ENCODE peak calls at places on chromosome 9, in ten cellular contexts. One of them, this sample, is unnamed.

GRCh38 chr9:68949271-68950000 is 64.5 kb downstream of the PRKACG start:
- DNase-seq in activated CD4-positive, alpha-beta T cell treated with anti-CD3 and anti-CD28 coated beads, Interleukin-2, amount 10 ng/mL, durations not matched to agents 7 days and 5 days: peak
- DNase-seq in amygdala: no peak
- DNase-seq in NCI-H1417: peak
- DNase-seq in HT1080: peak
- DNase-seq in naive B cell: peak
- DNase-seq in caudate nucleus: no peak
- DNase-seq in stimulated activated CD4-positive, alpha-beta T cell treated with anti-CD3 and anti-CD28 coated beads, Interleukin-15, amount 100 ng/mL, for 48 hours: peak
- DNase-seq in HTR-8/SVneo: no peak
- DNase-seq in HEK293T: no peak
- DNase-seq in this sample: peak

GRCh38 chr9:27126682-27127081 is 17.7 kb downstream of the TEK start:
- DNase-seq in activated CD4-positive, alpha-beta T cell treated with anti-CD3 and anti-CD28 coated beads, Interleukin-2, amount 10 ng/mL, durations not matched to agents 7 days and 5 days: no peak
- DNase-seq in amygdala: no peak
- DNase-seq in NCI-H1417: no peak
- DNase-seq in HT1080: no peak
- DNase-seq in naive B cell: no peak
- DNase-seq in caudate nucleus: no peak
- DNase-seq in stimulated activated CD4-positive, alpha-beta T cell treated with anti-CD3 and anti-CD28 coated beads, Interleukin-15, amount 100 ng/mL, for 48 hours: no peak
- DNase-seq in HTR-8/SVneo: no peak
- DNase-seq in HEK293T: no peak
- DNase-seq in this sample: no peak

GRCh38 chr9:115118471-115119156 is 657 bp upstream of the TNC start:
- DNase-seq in activated CD4-positive, alpha-beta T cell treated with anti-CD3 and anti-CD28 coated beads, Interleukin-2, amount 10 ng/mL, durations not matched to agents 7 days and 5 days: no peak
- DNase-seq in amygdala: peak
- DNase-seq in NCI-H1417: peak
- DNase-seq in HT1080: peak
- DNase-seq in naive B cell: no peak
- DNase-seq in caudate nucleus: no peak
- DNase-seq in stimulated activated CD4-positive, alpha-beta T cell treated with anti-CD3 and anti-CD28 coated beads, Interleukin-15, amount 100 ng/mL, for 48 hours: no peak
- DNase-seq in HTR-8/SVneo: peak
- DNase-seq in HEK293T: peak
- DNase-seq in this sample: peak

GRCh38 chr9:111501648-111502047 is 17.5 kb upstream of the ECPAS start:
- DNase-seq in activated CD4-positive, alpha-beta T cell treated with anti-CD3 and anti-CD28 coated beads, Interleukin-2, amount 10 ng/mL, durations not matched to agents 7 days and 5 days: no peak
- DNase-seq in amygdala: no peak
- DNase-seq in NCI-H1417: no peak
- DNase-seq in HT1080: no peak
- DNase-seq in naive B cell: no peak
- DNase-seq in caudate nucleus: no peak
- DNase-seq in stimulated activated CD4-positive, alpha-beta T cell treated with anti-CD3 and anti-CD28 coated beads, Interleukin-15, amount 100 ng/mL, for 48 hours: no peak
- DNase-seq in HTR-8/SVneo: no peak
- DNase-seq in HEK293T: no peak
- DNase-seq in this sample: no peak

GRCh38 chr9:124006448-124007156 is 5.0 kb upstream of the LHX2 start:
- DNase-seq in activated CD4-positive, alpha-beta T cell treated with anti-CD3 and anti-CD28 coated beads, Interleukin-2, amount 10 ng/mL, durations not matched to agents 7 days and 5 days: no peak
- DNase-seq in amygdala: peak
- DNase-seq in NCI-H1417: no peak
- DNase-seq in HT1080: no peak
- DNase-seq in naive B cell: no peak
- DNase-seq in caudate nucleus: no peak
- DNase-seq in stimulated activated CD4-positive, alpha-beta T cell treated with anti-CD3 and anti-CD28 coated beads, Interleukin-15, amount 100 ng/mL, for 48 hours: no peak
- DNase-seq in HTR-8/SVneo: no peak
- DNase-seq in HEK293T: no peak
- DNase-seq in this sample: no peak

GRCh38 chr9:84990416-84990815 is 320.9 kb downstream of the NTRK2 start:
- DNase-seq in activated CD4-positive, alpha-beta T cell treated with anti-CD3 and anti-CD28 coated beads, Interleukin-2, amount 10 ng/mL, durations not matched to agents 7 days and 5 days: no peak
- DNase-seq in amygdala: peak
- DNase-seq in NCI-H1417: no peak
- DNase-seq in HT1080: peak
- DNase-seq in naive B cell: no peak
- DNase-seq in caudate nucleus: peak
- DNase-seq in stimulated activated CD4-positive, alpha-beta T cell treated with anti-CD3 and anti-CD28 coated beads, Interleukin-15, amount 100 ng/mL, for 48 hours: no peak
- DNase-seq in HTR-8/SVneo: no peak
- DNase-seq in HEK293T: no peak
- DNase-seq in this sample: no peak

GRCh38 chr9:136084191-136084944 is 10.7 kb downstream of the NACC2 start:
- DNase-seq in activated CD4-positive, alpha-beta T cell treated with anti-CD3 and anti-CD28 coated beads, Interleukin-2, amount 10 ng/mL, durations not matched to agents 7 days and 5 days: no peak
- DNase-seq in amygdala: no peak
- DNase-seq in NCI-H1417: no peak
- DNase-seq in HT1080: no peak
- DNase-seq in naive B cell: no peak
- DNase-seq in caudate nucleus: no peak
- DNase-seq in stimulated activated CD4-positive, alpha-beta T cell treated with anti-CD3 and anti-CD28 coated beads, Interleukin-15, amount 100 ng/mL, for 48 hours: no peak
- DNase-seq in HTR-8/SVneo: no peak
- DNase-seq in HEK293T: no peak
- DNase-seq in this sample: no peak

GRCh38 chr9:134067904-134068741 is at the start of gene BRD3:
- DNase-seq in activated CD4-positive, alpha-beta T cell treated with anti-CD3 and anti-CD28 coated beads, Interleukin-2, amount 10 ng/mL, durations not matched to agents 7 days and 5 days: peak
- DNase-seq in amygdala: peak
- DNase-seq in NCI-H1417: peak
- DNase-seq in HT1080: peak
- DNase-seq in naive B cell: peak
- DNase-seq in caudate nucleus: peak
- DNase-seq in stimulated activated CD4-positive, alpha-beta T cell treated with anti-CD3 and anti-CD28 coated beads, Interleukin-15, amount 100 ng/mL, for 48 hours: peak
- DNase-seq in HTR-8/SVneo: peak
- DNase-seq in HEK293T: peak
- DNase-seq in this sample: peak

GRCh38 chr9:87827341-87827740 is 55.3 kb upstream of the SPATA31E1 start:
- DNase-seq in activated CD4-positive, alpha-beta T cell treated with anti-CD3 and anti-CD28 coated beads, Interleukin-2, amount 10 ng/mL, durations not matched to agents 7 days and 5 days: no peak
- DNase-seq in amygdala: no peak
- DNase-seq in NCI-H1417: no peak
- DNase-seq in HT1080: no peak
- DNase-seq in naive B cell: no peak
- DNase-seq in caudate nucleus: no peak
- DNase-seq in stimulated activated CD4-positive, alpha-beta T cell treated with anti-CD3 and anti-CD28 coated beads, Interleukin-15, amount 100 ng/mL, for 48 hours: no peak
- DNase-seq in HTR-8/SVneo: no peak
- DNase-seq in HEK293T: no peak
- DNase-seq in this sample: no peak

GRCh38 chr9:95516736-95517558 is at the start of gene PTCH1:
- DNase-seq in activated CD4-positive, alpha-beta T cell treated with anti-CD3 and anti-CD28 coated beads, Interleukin-2, amount 10 ng/mL, durations not matched to agents 7 days and 5 days: no peak
- DNase-seq in amygdala: peak
- DNase-seq in NCI-H1417: peak
- DNase-seq in HT1080: no peak
- DNase-seq in naive B cell: no peak
- DNase-seq in caudate nucleus: no peak
- DNase-seq in stimulated activated CD4-positive, alpha-beta T cell treated with anti-CD3 and anti-CD28 coated beads, Interleukin-15, amount 100 ng/mL, for 48 hours: peak
- DNase-seq in HTR-8/SVneo: no peak
- DNase-seq in HEK293T: peak
- DNase-seq in this sample: no peak

GRCh38 chr9:118529624-118530214 is 825.5 kb downstream of the TLR4 start:
- DNase-seq in activated CD4-positive, alpha-beta T cell treated with anti-CD3 and anti-CD28 coated beads, Interleukin-2, amount 10 ng/mL, durations not matched to agents 7 days and 5 days: no peak
- DNase-seq in amygdala: no peak
- DNase-seq in NCI-H1417: no peak
- DNase-seq in HT1080: no peak
- DNase-seq in naive B cell: no peak
- DNase-seq in caudate nucleus: no peak
- DNase-seq in stimulated activated CD4-positive, alpha-beta T cell treated with anti-CD3 and anti-CD28 coated beads, Interleukin-15, amount 100 ng/mL, for 48 hours: no peak
- DNase-seq in HTR-8/SVneo: no peak
- DNase-seq in HEK293T: no peak
- DNase-seq in this sample: no peak

GRCh38 chr9:118596374-118597015 is 772.7 kb downstream of the BRINP1 start:
- DNase-seq in activated CD4-positive, alpha-beta T cell treated with anti-CD3 and anti-CD28 coated beads, Interleukin-2, amount 10 ng/mL, durations not matched to agents 7 days and 5 days: no peak
- DNase-seq in amygdala: no peak
- DNase-seq in NCI-H1417: no peak
- DNase-seq in HT1080: no peak
- DNase-seq in naive B cell: no peak
- DNase-seq in caudate nucleus: no peak
- DNase-seq in stimulated activated CD4-positive, alpha-beta T cell treated with anti-CD3 and anti-CD28 coated beads, Interleukin-15, amount 100 ng/mL, for 48 hours: no peak
- DNase-seq in HTR-8/SVneo: peak
- DNase-seq in HEK293T: no peak
- DNase-seq in this sample: no peak

GRCh38 chr9:114681594-114682332 is at the start of gene TEX48:
- DNase-seq in activated CD4-positive, alpha-beta T cell treated with anti-CD3 and anti-CD28 coated beads, Interleukin-2, amount 10 ng/mL, durations not matched to agents 7 days and 5 days: peak
- DNase-seq in amygdala: peak
- DNase-seq in NCI-H1417: peak
- DNase-seq in HT1080: peak
- DNase-seq in naive B cell: peak
- DNase-seq in caudate nucleus: no peak
- DNase-seq in stimulated activated CD4-positive, alpha-beta T cell treated with anti-CD3 and anti-CD28 coated beads, Interleukin-15, amount 100 ng/mL, for 48 hours: peak
- DNase-seq in HTR-8/SVneo: peak
- DNase-seq in HEK293T: peak
- DNase-seq in this sample: no peak

GRCh38 chr9:25678147-25678666 is at the start of gene TUSC1:
- DNase-seq in activated CD4-positive, alpha-beta T cell treated with anti-CD3 and anti-CD28 coated beads, Interleukin-2, amount 10 ng/mL, durations not matched to agents 7 days and 5 days: peak
- DNase-seq in amygdala: peak
- DNase-seq in NCI-H1417: peak
- DNase-seq in HT1080: peak
- DNase-seq in naive B cell: peak
- DNase-seq in caudate nucleus: peak
- DNase-seq in stimulated activated CD4-positive, alpha-beta T cell treated with anti-CD3 and anti-CD28 coated beads, Interleukin-15, amount 100 ng/mL, for 48 hours: peak
- DNase-seq in HTR-8/SVneo: peak
- DNase-seq in HEK293T: peak
- DNase-seq in this sample: peak

GRCh38 chr9:116212986-116213672 is 59.5 kb downstream of the PAPPA start:
- DNase-seq in activated CD4-positive, alpha-beta T cell treated with anti-CD3 and anti-CD28 coated beads, Interleukin-2, amount 10 ng/mL, durations not matched to agents 7 days and 5 days: no peak
- DNase-seq in amygdala: no peak
- DNase-seq in NCI-H1417: no peak
- DNase-seq in HT1080: no peak
- DNase-seq in naive B cell: no peak
- DNase-seq in caudate nucleus: no peak
- DNase-seq in stimulated activated CD4-positive, alpha-beta T cell treated with anti-CD3 and anti-CD28 coated beads, Interleukin-15, amount 100 ng/mL, for 48 hours: no peak
- DNase-seq in HTR-8/SVneo: no peak
- DNase-seq in HEK293T: no peak
- DNase-seq in this sample: no peak

GRCh38 chr9:137739371-137739915 is 120.6 kb downstream of the EHMT1 start:
- DNase-seq in activated CD4-positive, alpha-beta T cell treated with anti-CD3 and anti-CD28 coated beads, Interleukin-2, amount 10 ng/mL, durations not matched to agents 7 days and 5 days: no peak
- DNase-seq in amygdala: no peak
- DNase-seq in NCI-H1417: no peak
- DNase-seq in HT1080: no peak
- DNase-seq in naive B cell: no peak
- DNase-seq in caudate nucleus: no peak
- DNase-seq in stimulated activated CD4-positive, alpha-beta T cell treated with anti-CD3 and anti-CD28 coated beads, Interleukin-15, amount 100 ng/mL, for 48 hours: no peak
- DNase-seq in HTR-8/SVneo: no peak
- DNase-seq in HEK293T: no peak
- DNase-seq in this sample: no peak

GRCh38 chr9:18721267-18722079 is 247.5 kb downstream of the ADAMTSL1 start:
- DNase-seq in activated CD4-positive, alpha-beta T cell treated with anti-CD3 and anti-CD28 coated beads, Interleukin-2, amount 10 ng/mL, durations not matched to agents 7 days and 5 days: no peak
- DNase-seq in amygdala: no peak
- DNase-seq in NCI-H1417: peak
- DNase-seq in HT1080: no peak
- DNase-seq in naive B cell: no peak
- DNase-seq in caudate nucleus: no peak
- DNase-seq in stimulated activated CD4-positive, alpha-beta T cell treated with anti-CD3 and anti-CD28 coated beads, Interleukin-15, amount 100 ng/mL, for 48 hours: no peak
- DNase-seq in HTR-8/SVneo: no peak
- DNase-seq in HEK293T: no peak
- DNase-seq in this sample: no peak

GRCh38 chr9:36040271-36040925 is 3.7 kb downstream of the RECK start:
- DNase-seq in activated CD4-positive, alpha-beta T cell treated with anti-CD3 and anti-CD28 coated beads, Interleukin-2, amount 10 ng/mL, durations not matched to agents 7 days and 5 days: no peak
- DNase-seq in amygdala: no peak
- DNase-seq in NCI-H1417: no peak
- DNase-seq in HT1080: no peak
- DNase-seq in naive B cell: no peak
- DNase-seq in caudate nucleus: no peak
- DNase-seq in stimulated activated CD4-positive, alpha-beta T cell treated with anti-CD3 and anti-CD28 coated beads, Interleukin-15, amount 100 ng/mL, for 48 hours: no peak
- DNase-seq in HTR-8/SVneo: no peak
- DNase-seq in HEK293T: no peak
- DNase-seq in this sample: no peak

GRCh38 chr9:36906492-36906891 is 127.6 kb downstream of the PAX5 start:
- DNase-seq in activated CD4-positive, alpha-beta T cell treated with anti-CD3 and anti-CD28 coated beads, Interleukin-2, amount 10 ng/mL, durations not matched to agents 7 days and 5 days: no peak
- DNase-seq in amygdala: no peak
- DNase-seq in NCI-H1417: no peak
- DNase-seq in HT1080: no peak
- DNase-seq in naive B cell: no peak
- DNase-seq in caudate nucleus: no peak
- DNase-seq in stimulated activated CD4-positive, alpha-beta T cell treated with anti-CD3 and anti-CD28 coated beads, Interleukin-15, amount 100 ng/mL, for 48 hours: no peak
- DNase-seq in HTR-8/SVneo: no peak
- DNase-seq in HEK293T: no peak
- DNase-seq in this sample: no peak

GRCh38 chr9:18208166-18209059 is 265.5 kb upstream of the ADAMTSL1 start:
- DNase-seq in activated CD4-positive, alpha-beta T cell treated with anti-CD3 and anti-CD28 coated beads, Interleukin-2, amount 10 ng/mL, durations not matched to agents 7 days and 5 days: no peak
- DNase-seq in amygdala: no peak
- DNase-seq in NCI-H1417: no peak
- DNase-seq in HT1080: peak
- DNase-seq in naive B cell: no peak
- DNase-seq in caudate nucleus: no peak
- DNase-seq in stimulated activated CD4-positive, alpha-beta T cell treated with anti-CD3 and anti-CD28 coated beads, Interleukin-15, amount 100 ng/mL, for 48 hours: no peak
- DNase-seq in HTR-8/SVneo: peak
- DNase-seq in HEK293T: peak
- DNase-seq in this sample: no peak

GRCh38 chr9:136242908-136243525 is 2.6 kb downstream of the QSOX2 start:
- DNase-seq in activated CD4-positive, alpha-beta T cell treated with anti-CD3 and anti-CD28 coated beads, Interleukin-2, amount 10 ng/mL, durations not matched to agents 7 days and 5 days: no peak
- DNase-seq in amygdala: no peak
- DNase-seq in NCI-H1417: no peak
- DNase-seq in HT1080: no peak
- DNase-seq in naive B cell: no peak
- DNase-seq in caudate nucleus: no peak
- DNase-seq in stimulated activated CD4-positive, alpha-beta T cell treated with anti-CD3 and anti-CD28 coated beads, Interleukin-15, amount 100 ng/mL, for 48 hours: no peak
- DNase-seq in HTR-8/SVneo: no peak
- DNase-seq in HEK293T: no peak
- DNase-seq in this sample: no peak

GRCh38 chr9:70979971-70980370 is 141.4 kb downstream of the TRPM3 start:
- DNase-seq in activated CD4-positive, alpha-beta T cell treated with anti-CD3 and anti-CD28 coated beads, Interleukin-2, amount 10 ng/mL, durations not matched to agents 7 days and 5 days: no peak
- DNase-seq in amygdala: no peak
- DNase-seq in NCI-H1417: no peak
- DNase-seq in HT1080: no peak
- DNase-seq in naive B cell: no peak
- DNase-seq in caudate nucleus: no peak
- DNase-seq in stimulated activated CD4-positive, alpha-beta T cell treated with anti-CD3 and anti-CD28 coated beads, Interleukin-15, amount 100 ng/mL, for 48 hours: no peak
- DNase-seq in HTR-8/SVneo: no peak
- DNase-seq in HEK293T: no peak
- DNase-seq in this sample: no peak

GRCh38 chr9:106921341-106921899 is 58.5 kb downstream of the ZNF462 start:
- DNase-seq in activated CD4-positive, alpha-beta T cell treated with anti-CD3 and anti-CD28 coated beads, Interleukin-2, amount 10 ng/mL, durations not matched to agents 7 days and 5 days: peak
- DNase-seq in amygdala: peak
- DNase-seq in NCI-H1417: peak
- DNase-seq in HT1080: no peak
- DNase-seq in naive B cell: no peak
- DNase-seq in caudate nucleus: no peak
- DNase-seq in stimulated activated CD4-positive, alpha-beta T cell treated with anti-CD3 and anti-CD28 coated beads, Interleukin-15, amount 100 ng/mL, for 48 hours: no peak
- DNase-seq in HTR-8/SVneo: peak
- DNase-seq in HEK293T: peak
- DNase-seq in this sample: no peak

GRCh38 chr9:88197016-88197415 is 58.7 kb upstream of the SPATA31C2 start:
- DNase-seq in activated CD4-positive, alpha-beta T cell treated with anti-CD3 and anti-CD28 coated beads, Interleukin-2, amount 10 ng/mL, durations not matched to agents 7 days and 5 days: no peak
- DNase-seq in amygdala: no peak
- DNase-seq in NCI-H1417: no peak
- DNase-seq in HT1080: no peak
- DNase-seq in naive B cell: no peak
- DNase-seq in caudate nucleus: no peak
- DNase-seq in stimulated activated CD4-positive, alpha-beta T cell treated with anti-CD3 and anti-CD28 coated beads, Interleukin-15, amount 100 ng/mL, for 48 hours: no peak
- DNase-seq in HTR-8/SVneo: no peak
- DNase-seq in HEK293T: no peak
- DNase-seq in this sample: no peak

GRCh38 chr9:83649080-83649479 is 26.1 kb downstream of the IDNK start:
- DNase-seq in activated CD4-positive, alpha-beta T cell treated with anti-CD3 and anti-CD28 coated beads, Interleukin-2, amount 10 ng/mL, durations not matched to agents 7 days and 5 days: peak
- DNase-seq in amygdala: peak
- DNase-seq in NCI-H1417: peak
- DNase-seq in HT1080: peak
- DNase-seq in naive B cell: peak
- DNase-seq in caudate nucleus: no peak
- DNase-seq in stimulated activated CD4-positive, alpha-beta T cell treated with anti-CD3 and anti-CD28 coated beads, Interleukin-15, amount 100 ng/mL, for 48 hours: peak
- DNase-seq in HTR-8/SVneo: peak
- DNase-seq in HEK293T: peak
- DNase-seq in this sample: no peak

GRCh38 chr9:129473523-129474244 is 147.2 kb downstream of the C9orf50 start:
- DNase-seq in activated CD4-positive, alpha-beta T cell treated with anti-CD3 and anti-CD28 coated beads, Interleukin-2, amount 10 ng/mL, durations not matched to agents 7 days and 5 days: no peak
- DNase-seq in amygdala: no peak
- DNase-seq in NCI-H1417: no peak
- DNase-seq in HT1080: no peak
- DNase-seq in naive B cell: no peak
- DNase-seq in caudate nucleus: no peak
- DNase-seq in stimulated activated CD4-positive, alpha-beta T cell treated with anti-CD3 and anti-CD28 coated beads, Interleukin-15, amount 100 ng/mL, for 48 hours: no peak
- DNase-seq in HTR-8/SVneo: no peak
- DNase-seq in HEK293T: no peak
- DNase-seq in this sample: no peak

GRCh38 chr9:12771891-12772290 is 2.9 kb upstream of the LURAP1L start:
- DNase-seq in activated CD4-positive, alpha-beta T cell treated with anti-CD3 and anti-CD28 coated beads, Interleukin-2, amount 10 ng/mL, durations not matched to agents 7 days and 5 days: no peak
- DNase-seq in amygdala: no peak
- DNase-seq in NCI-H1417: no peak
- DNase-seq in HT1080: peak
- DNase-seq in naive B cell: no peak
- DNase-seq in caudate nucleus: no peak
- DNase-seq in stimulated activated CD4-positive, alpha-beta T cell treated with anti-CD3 and anti-CD28 coated beads, Interleukin-15, amount 100 ng/mL, for 48 hours: no peak
- DNase-seq in HTR-8/SVneo: no peak
- DNase-seq in HEK293T: no peak
- DNase-seq in this sample: no peak

GRCh38 chr9:131495726-131496292 is 6.9 kb upstream of the POMT1 start:
- DNase-seq in activated CD4-positive, alpha-beta T cell treated with anti-CD3 and anti-CD28 coated beads, Interleukin-2, amount 10 ng/mL, durations not matched to agents 7 days and 5 days: no peak
- DNase-seq in amygdala: no peak
- DNase-seq in NCI-H1417: no peak
- DNase-seq in HT1080: no peak
- DNase-seq in naive B cell: no peak
- DNase-seq in caudate nucleus: no peak
- DNase-seq in stimulated activated CD4-positive, alpha-beta T cell treated with anti-CD3 and anti-CD28 coated beads, Interleukin-15, amount 100 ng/mL, for 48 hours: no peak
- DNase-seq in HTR-8/SVneo: no peak
- DNase-seq in HEK293T: no peak
- DNase-seq in this sample: no peak

This sample was measured in skeletal muscle cell.